ENCODE peak calls at places on chromosomes 11 and 22, in seven cellular contexts. One of them, this sample, is unnamed.

GRCh38 chr11:111459506-111460270 is 52.5 kb downstream of the BTG4 start:
- DNase-seq in ovary: no peak
- DNase-seq in tibial nerve: no peak
- DNase-seq in transverse colon: no peak
- DNase-seq in testis: no peak
- DNase-seq in A549: no peak
- DNase-seq in right lobe of liver: no peak
- DNase-seq in this sample: no peak

GRCh38 chr11:36566407-36567053 is 1.3 kb upstream of the RAG1 start:
- DNase-seq in A549: no peak
- DNase-seq in testis: no peak
- DNase-seq in ovary: no peak
- DNase-seq in transverse colon: no peak
- DNase-seq in right lobe of liver: no peak
- DNase-seq in tibial nerve: no peak
- DNase-seq in this sample: no peak

GRCh38 chr22:44045171-44045570 is 21.1 kb downstream of the PARVB start:
- DNase-seq in A549: no peak
- DNase-seq in tibial nerve: no peak
- DNase-seq in transverse colon: no peak
- DNase-seq in testis: no peak
- DNase-seq in ovary: no peak
- DNase-seq in right lobe of liver: no peak
- DNase-seq in this sample: no peak

GRCh38 chr22:46162285-46162684 is 12.0 kb downstream of the PPARA start:
- DNase-seq in A549: no peak
- DNase-seq in right lobe of liver: peak; percentile 46
- DNase-seq in ovary: no peak
- DNase-seq in tibial nerve: no peak
- DNase-seq in testis: no peak
- DNase-seq in transverse colon: no peak
- DNase-seq in this sample: peak; percentile 69

GRCh38 chr11:60699282-60699681 is at the start of gene MS4A8:
- DNase-seq in tibial nerve: no peak
- DNase-seq in ovary: no peak
- DNase-seq in A549: no peak
- DNase-seq in right lobe of liver: no peak
- DNase-seq in testis: no peak
- DNase-seq in transverse colon: peak; percentile 52
- DNase-seq in this sample: no peak

GRCh38 chr22:46974077-46974476 is 211.6 kb downstream of the TBC1D22A start:
- DNase-seq in right lobe of liver: no peak
- DNase-seq in testis: no peak
- DNase-seq in transverse colon: no peak
- DNase-seq in ovary: no peak
- DNase-seq in tibial nerve: no peak
- DNase-seq in A549: no peak
- DNase-seq in this sample: no peak

GRCh38 chr22:39623603-39624500 is 53.3 kb downstream of the CACNA1I start:
- DNase-seq in right lobe of liver: no peak
- DNase-seq in transverse colon: no peak
- DNase-seq in ovary: no peak
- DNase-seq in A549: no peak
- DNase-seq in testis: no peak
- DNase-seq in tibial nerve: no peak
- DNase-seq in this sample: no peak

GRCh38 chr22:44395116-44396005 is 82.6 kb upstream of the SHISAL1 start:
- DNase-seq in A549: no peak
- DNase-seq in ovary: peak; percentile 12
- DNase-seq in transverse colon: peak; percentile 4
- DNase-seq in testis: peak; percentile 1
- DNase-seq in right lobe of liver: peak; percentile 26
- DNase-seq in tibial nerve: no peak
- DNase-seq in this sample: peak; percentile 25

GRCh38 chr22:40499187-40499753 is 128.9 kb downstream of the SGSM3 start:
- DNase-seq in transverse colon: no peak
- DNase-seq in right lobe of liver: no peak
- DNase-seq in ovary: peak; percentile 60
- DNase-seq in testis: peak; percentile 64
- DNase-seq in tibial nerve: no peak
- DNase-seq in A549: peak; percentile 89
- DNase-seq in this sample: no peak

GRCh38 chr11:62202910-62203309 is 5.6 kb upstream of the SCGB2A1 start:
- DNase-seq in transverse colon: no peak
- DNase-seq in testis: no peak
- DNase-seq in tibial nerve: no peak
- DNase-seq in ovary: no peak
- DNase-seq in A549: no peak
- DNase-seq in right lobe of liver: no peak
- DNase-seq in this sample: no peak

GRCh38 chr22:33875316-33875715 is 45.0 kb downstream of the LARGE1 start:
- DNase-seq in tibial nerve: no peak
- DNase-seq in testis: no peak
- DNase-seq in ovary: no peak
- DNase-seq in right lobe of liver: no peak
- DNase-seq in A549: no peak
- DNase-seq in transverse colon: no peak
- DNase-seq in this sample: no peak

GRCh38 chr11:8273281-8273680 is 9.6 kb upstream of the LMO1 start:
- DNase-seq in A549: no peak
- DNase-seq in testis: no peak
- DNase-seq in ovary: no peak
- DNase-seq in tibial nerve: no peak
- DNase-seq in transverse colon: no peak
- DNase-seq in right lobe of liver: no peak
- DNase-seq in this sample: no peak

GRCh38 chr11:66336234-66337102 is at the start of gene RIN1:
- DNase-seq in testis: no peak
- DNase-seq in right lobe of liver: peak; percentile 56
- DNase-seq in A549: peak; percentile 86
- DNase-seq in ovary: peak; percentile 69
- DNase-seq in transverse colon: peak; percentile 71
- DNase-seq in tibial nerve: no peak
- DNase-seq in this sample: peak; percentile 79

GRCh38 chr11:119861160-119861559 is 132.2 kb upstream of the NECTIN1 start:
- DNase-seq in transverse colon: no peak
- DNase-seq in A549: no peak
- DNase-seq in tibial nerve: no peak
- DNase-seq in testis: no peak
- DNase-seq in right lobe of liver: no peak
- DNase-seq in ovary: no peak
- DNase-seq in this sample: peak; percentile 40

GRCh38 chr11:124736738-124737137 is 3.0 kb upstream of the NRGN start:
- DNase-seq in right lobe of liver: no peak
- DNase-seq in A549: no peak
- DNase-seq in tibial nerve: no peak
- DNase-seq in testis: no peak
- DNase-seq in transverse colon: no peak
- DNase-seq in ovary: no peak
- DNase-seq in this sample: no peak

GRCh38 chr22:38402204-38402603 is 52.8 kb downstream of the KCNJ4 start:
- DNase-seq in ovary: no peak
- DNase-seq in A549: no peak
- DNase-seq in transverse colon: no peak
- DNase-seq in testis: no peak
- DNase-seq in tibial nerve: no peak
- DNase-seq in right lobe of liver: no peak
- DNase-seq in this sample: no peak

GRCh38 chr22:38401336-38402084 is 53.5 kb downstream of the KCNJ4 start:
- DNase-seq in ovary: no peak
- DNase-seq in tibial nerve: no peak
- DNase-seq in transverse colon: no peak
- DNase-seq in testis: no peak
- DNase-seq in A549: no peak
- DNase-seq in right lobe of liver: no peak
- DNase-seq in this sample: no peak

GRCh38 chr22:38403806-38404205 is 51.2 kb downstream of the KCNJ4 start:
- DNase-seq in ovary: no peak
- DNase-seq in tibial nerve: no peak
- DNase-seq in testis: no peak
- DNase-seq in transverse colon: no peak
- DNase-seq in right lobe of liver: no peak
- DNase-seq in A549: no peak
- DNase-seq in this sample: no peak

GRCh38 chr22:38397189-38398097 is 57.6 kb downstream of the KCNJ4 start:
- DNase-seq in transverse colon: peak; percentile 59
- DNase-seq in right lobe of liver: no peak
- DNase-seq in tibial nerve: no peak
- DNase-seq in testis: no peak
- DNase-seq in A549: peak; percentile 26
- DNase-seq in ovary: peak; percentile 44
- DNase-seq in this sample: peak; percentile 56

GRCh38 chr22:38398609-38399401 is 56.2 kb downstream of the KCNJ4 start:
- DNase-seq in tibial nerve: peak; percentile 71
- DNase-seq in right lobe of liver: peak; percentile 92
- DNase-seq in ovary: peak; percentile 89
- DNase-seq in transverse colon: peak; percentile 89
- DNase-seq in testis: peak; percentile 92
- DNase-seq in A549: peak; percentile 78
- DNase-seq in this sample: peak; percentile 91
- TF ChIP-seq POLR2A in tibial nerve: peak; percentile 76
- TF ChIP-seq POLR2A in right lobe of liver: peak; percentile 82
- TF ChIP-seq POLR2A in ovary: peak; percentile 46
- TF ChIP-seq POLR2A in transverse colon: peak; percentile 90
- TF ChIP-seq POLR2A in testis: peak; percentile 55
- TF ChIP-seq POLR2A in A549: peak; percentile 28
- TF ChIP-seq POLR2A in this sample: peak; percentile 75

DNA sequence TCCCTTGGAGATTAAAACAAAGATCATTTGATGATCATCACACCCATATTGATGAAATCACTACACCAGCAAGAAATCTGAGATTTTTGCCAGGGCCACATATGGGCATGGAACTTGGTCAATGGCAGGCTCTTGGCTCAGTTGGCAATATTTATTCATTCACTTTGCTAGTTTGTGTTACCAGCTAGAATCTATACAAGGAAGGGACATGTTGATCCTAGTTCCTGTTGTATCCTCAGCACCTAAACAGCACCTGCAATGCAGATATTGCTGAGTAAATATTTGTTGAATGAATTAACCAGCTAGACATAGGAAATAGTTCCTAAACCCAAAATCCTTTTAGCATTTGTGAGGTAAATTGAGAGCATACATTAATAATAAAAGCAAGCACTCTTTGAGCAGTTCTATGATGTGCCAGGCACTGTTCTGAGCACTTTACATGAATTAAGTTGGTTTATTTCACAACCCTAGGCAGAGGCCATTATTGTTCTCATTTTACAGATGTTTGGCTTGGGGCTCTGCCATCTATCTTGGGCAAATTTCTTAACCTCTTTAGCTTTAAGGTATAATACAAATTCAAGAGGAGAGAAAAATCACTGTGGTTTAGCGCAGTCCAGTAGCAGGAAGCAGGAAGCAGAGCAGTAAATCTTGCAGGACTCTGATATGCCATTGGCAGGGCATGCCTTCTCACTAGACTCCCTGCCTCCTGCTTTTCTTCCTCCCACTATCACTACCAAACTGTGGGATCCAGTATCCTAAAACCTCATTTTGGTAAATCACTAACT is 1.6 kb downstream of the TRIM68 start:
- DNase-seq in testis: no peak
- DNase-seq in tibial nerve: no peak
- DNase-seq in transverse colon: peak; percentile 22
- DNase-seq in right lobe of liver: no peak
- DNase-seq in A549: no peak
- DNase-seq in ovary: no peak
- DNase-seq in this sample: no peak
- H3K27ac ChIP-seq in testis: no peak overlapping the region
- H3K27ac ChIP-seq in tibial nerve: peak overlapping the region; percentile 87
- H3K27ac ChIP-seq in transverse colon: peak overlapping the region; percentile 92
- H3K27ac ChIP-seq in right lobe of liver: no peak overlapping the region
- H3K27ac ChIP-seq in A549: no peak overlapping the region
- H3K27ac ChIP-seq in ovary: no peak overlapping the region
- H3K27ac ChIP-seq in this sample: no peak overlapping the region

GRCh38 chr22:19555651-19556050 is 31.4 kb upstream of the CLDN5 start:
- DNase-seq in right lobe of liver: no peak
- DNase-seq in ovary: no peak
- DNase-seq in A549: no peak
- DNase-seq in transverse colon: no peak
- DNase-seq in testis: no peak
- DNase-seq in tibial nerve: no peak
- DNase-seq in this sample: no peak

GRCh38 chr22:19549428-19549827 is 25.2 kb upstream of the CLDN5 start:
- DNase-seq in A549: no peak
- DNase-seq in tibial nerve: no peak
- DNase-seq in testis: no peak
- DNase-seq in ovary: no peak
- DNase-seq in transverse colon: no peak
- DNase-seq in right lobe of liver: no peak
- DNase-seq in this sample: no peak

GRCh38 chr22:19554834-19555404 is 30.7 kb upstream of the CLDN5 start:
- DNase-seq in A549: peak; percentile 59
- DNase-seq in tibial nerve: no peak
- DNase-seq in transverse colon: no peak
- DNase-seq in testis: no peak
- DNase-seq in right lobe of liver: no peak
- DNase-seq in ovary: no peak
- DNase-seq in this sample: no peak

GRCh38 chr22:19550382-19550781 is 26.2 kb upstream of the CLDN5 start:
- DNase-seq in tibial nerve: no peak
- DNase-seq in ovary: no peak
- DNase-seq in transverse colon: no peak
- DNase-seq in testis: no peak
- DNase-seq in A549: no peak
- DNase-seq in right lobe of liver: no peak
- DNase-seq in this sample: no peak

GRCh38 chr22:19553201-19553600 is 29.0 kb upstream of the CLDN5 start:
- DNase-seq in transverse colon: no peak
- DNase-seq in ovary: no peak
- DNase-seq in testis: no peak
- DNase-seq in tibial nerve: no peak
- DNase-seq in A549: no peak
- DNase-seq in right lobe of liver: no peak
- DNase-seq in this sample: no peak
- H3K9me3 ChIP-seq in transverse colon: no peaks in the 10 kb centered on the region
- H3K9me3 ChIP-seq in ovary: no peaks in the 10 kb centered on the region
- H3K9me3 ChIP-seq in testis: no peaks in the 10 kb centered on the region
- H3K9me3 ChIP-seq in tibial nerve: no peaks in the 10 kb centered on the region
- H3K9me3 ChIP-seq in A549: no peaks in the 10 kb centered on the region
- H3K9me3 ChIP-seq in right lobe of liver: no peaks in the 10 kb centered on the region
- H3K9me3 ChIP-seq in this sample: no peaks in the 10 kb centered on the region

DNA sequence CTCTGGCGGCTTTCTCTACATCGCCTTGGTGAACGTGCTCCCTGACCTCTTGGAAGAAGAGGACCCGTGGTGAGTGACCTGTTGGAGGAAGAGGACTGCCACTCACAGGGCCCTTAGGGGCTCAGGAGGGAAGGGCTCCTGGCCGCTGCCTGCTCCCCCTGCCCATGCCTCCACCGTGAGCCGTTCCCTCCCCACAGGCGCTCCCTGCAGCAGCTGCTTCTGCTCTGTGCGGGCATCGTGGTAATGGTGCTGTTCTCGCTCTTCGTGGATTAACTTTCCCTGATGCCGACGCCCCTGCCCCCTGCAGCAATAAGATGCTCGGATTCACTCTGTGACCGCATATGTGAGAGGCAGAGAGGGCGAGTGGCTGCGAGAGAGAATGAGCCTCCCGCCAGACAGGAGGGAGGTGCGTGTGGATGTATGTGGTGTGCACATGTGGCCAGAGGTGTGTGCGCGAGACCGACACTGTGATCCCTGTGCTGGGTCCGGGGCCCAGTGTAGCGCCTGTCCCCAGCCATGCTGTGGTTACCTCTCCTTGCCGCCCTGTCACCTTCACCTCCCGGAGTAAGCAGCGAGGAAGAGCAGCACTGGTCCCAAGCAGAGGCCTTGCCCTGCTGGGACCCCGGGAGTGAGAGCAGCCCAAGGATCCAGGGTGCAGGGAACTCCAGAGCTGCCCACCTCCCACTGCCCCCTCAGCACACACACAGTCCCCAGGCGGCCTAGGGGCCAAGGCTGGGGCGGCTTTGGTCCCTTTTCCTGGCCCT is 6.9 kb downstream of the SLC39A13 start:
- DNase-seq in tibial nerve: no peak
- DNase-seq in A549: no peak
- DNase-seq in right lobe of liver: no peak
- DNase-seq in testis: no peak
- DNase-seq in ovary: no peak
- DNase-seq in transverse colon: no peak
- DNase-seq in this sample: no peak
- TF ChIP-seq POLR2A in tibial nerve: no peak
- TF ChIP-seq POLR2A in A549: no peak
- TF ChIP-seq POLR2A in right lobe of liver: no peak
- TF ChIP-seq POLR2A in testis: no peak
- TF ChIP-seq POLR2A in ovary: no peak
- TF ChIP-seq POLR2A in transverse colon: no peak
- TF ChIP-seq POLR2A in this sample: no peak